ENCODE peak calls at places on chromosomes 12 and 14, in ten cellular contexts. O is astrocyte of the spinal cord, N is pancreas, B is stomach, C is brain microvascular endothelial cell, X is K562, V is right atrium auricular region, S is WTC11, Q is WERI-Rb-1, I is choroid plexus epithelial cell. D is an unnamed sample.

GRCh38 chr14:88995437-88996198 is 171.2 kb downstream of the TTC8 start:
- DNase-seq in O (peak; percentile 45), C (no peak), N (no peak), B (no peak), Q (no peak), X (no peak), S (no peak), V (no peak), I (peak; percentile 65), D (no peak)

GRCh38 chr12:21453312-21453852 is 15.9 kb downstream of the PYROXD1 start:
- DNase-seq in V (no peak), Q (no peak), B (no peak), O (no peak), X (no peak), I (no peak), C (no peak), N (no peak), S (no peak), D (no peak)

GRCh38 chr14:85762523-85762922 is 232.6 kb downstream of the FLRT2 start:
- DNase-seq in I (no peak), B (no peak), X (no peak), Q (no peak), S (no peak), O (no peak), V (no peak), C (no peak), N (no peak), D (no peak)

GRCh38 chr12:15726029-15726756 is 63.0 kb downstream of the EPS8 start:
- DNase-seq in Q (peak; percentile 37), C (no peak), I (peak; percentile 51), B (no peak), N (no peak), X (no peak), V (no peak), O (no peak), S (no peak), D (no peak)

GRCh38 chr14:96792581-96792980 is 4.6 kb upstream of the VRK1 start:
- DNase-seq in B (no peak), N (no peak), V (no peak), O (no peak), C (no peak), I (no peak), X (no peak), S (no peak), Q (no peak), D (no peak)

GRCh38 chr12:51636581-51636980 is 45.5 kb downstream of the SCN8A start:
- DNase-seq in X (no peak), O (no peak), V (no peak), Q (no peak), I (no peak), S (no peak), C (no peak), B (no peak), N (no peak), D (no peak)

GRCh38 chr14:105124837-105125222 is 43.7 kb downstream of the JAG2 start:
- DNase-seq in B (no peak), S (no peak), I (no peak), O (no peak), X (no peak), V (no peak), N (no peak), C (no peak), Q (no peak), D (peak; percentile 42)

GRCh38 chr14:104271394-104271793 is 133.0 kb downstream of the KIF26A start:
- DNase-seq in S (no peak), B (no peak), N (no peak), I (peak; percentile 8), C (no peak), O (no peak), V (no peak), Q (no peak), X (no peak), D (no peak)

GRCh38 chr12:64931981-64932380 is 107.5 kb downstream of the TBC1D30 start:
- DNase-seq in C (no peak), B (no peak), N (no peak), I (no peak), O (no peak), Q (no peak), S (no peak), V (no peak), X (no peak), D (no peak)

GRCh38 chr14:30017370-30017993 is 89.8 kb upstream of the PRKD1 start:
- DNase-seq in C (no peak), S (no peak), X (no peak), Q (no peak), I (no peak), B (no peak), V (no peak), O (no peak), N (no peak), D (no peak)

GRCh38 chr14:20652996-20653975 is 11.8 kb upstream of the OR6S1 start:
- DNase-seq in I (peak; percentile 62), X (peak; percentile 22), C (peak; percentile 88), N (peak; percentile 52), V (peak; percentile 36), B (no peak), Q (no peak), S (peak; percentile 91), O (peak; percentile 42), D (no peak)

GRCh38 chr14:65496178-65496993 is 83.9 kb downstream of the FUT8 start:
- DNase-seq in Q (no peak), S (no peak), C (no peak), X (no peak), I (peak; percentile 36), B (no peak), V (no peak), O (peak; percentile 27), N (no peak), D (no peak)

GRCh38 chr12:2052861-2053674 is at the start of gene CACNA1C:
- DNase-seq in B (peak; percentile 34), C (no peak), X (no peak), V (no peak), Q (peak; percentile 67), S (peak; percentile 71), I (peak; percentile 66), N (peak; percentile 18), O (peak; percentile 52), D (peak; percentile 91)

GRCh38 chr12:26523708-26524150 is 309.3 kb downstream of the ITPR2 start:
- DNase-seq in O (peak; percentile 87), S (no peak), V (peak; percentile 97), X (no peak), C (peak; percentile 67), Q (no peak), B (peak; percentile 93), N (peak; percentile 97), I (peak; percentile 99), D (no peak)

GRCh38 chr12:19959353-19959752 is 409.0 kb upstream of the PDE3A start:
- DNase-seq in S (no peak), V (no peak), N (no peak), O (no peak), B (no peak), Q (no peak), X (no peak), I (no peak), C (no peak), D (no peak)

GRCh38 chr12:90163975-90164374 is 455.3 kb upstream of the ATP2B1 start:
- DNase-seq in S (peak; percentile 23), C (no peak), X (no peak), I (no peak), Q (peak; percentile 27), B (no peak), N (no peak), V (no peak), O (no peak), D (no peak)
- TF ChIP-seq CTCF in S (no peak), C (peak; percentile 20), X (no peak), I (no peak), Q (no peak), B (no peak), N (no peak), V (no peak), O (no peak), D (no peak)

GRCh38 chr12:29157486-29157946 is 8.4 kb downstream of the FAR2 start:
- DNase-seq in S (no peak), C (peak; percentile 69), X (no peak), O (peak; percentile 83), B (no peak), I (peak; percentile 82), V (no peak), Q (no peak), N (no peak), D (no peak)
- TF ChIP-seq CTCF in S (no peak), C (no peak), X (no peak), O (no peak), B (no peak), I (no peak), V (no peak), Q (no peak), N (no peak), D (no peak)

DNA sequence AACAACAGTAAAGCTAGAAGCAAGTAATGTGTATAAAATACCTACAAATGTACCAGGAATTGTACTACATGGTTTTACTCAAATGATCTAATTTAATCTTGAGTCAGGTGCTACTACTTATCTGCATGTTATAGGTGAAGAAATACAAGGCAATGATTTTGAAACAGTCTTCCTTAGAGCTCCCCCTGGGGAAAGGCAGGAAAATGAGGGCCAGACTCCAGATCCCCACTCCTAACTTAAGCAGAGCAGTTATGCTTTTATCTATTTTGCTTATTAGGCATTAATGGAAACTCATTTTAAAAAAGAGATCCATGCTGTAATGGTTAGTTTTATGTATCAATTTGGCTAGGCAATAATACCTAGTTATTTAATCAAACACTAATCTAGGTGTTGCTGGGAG is 109.3 kb upstream of the CPSF6 start:
- DNase-seq in B (no peak), C (no peak), O (no peak), V (no peak), I (peak; percentile 41), S (no peak), X (no peak), Q (no peak), N (no peak), D (no peak)
- TF ChIP-seq CTCF in B (no peak), C (no peak), O (no peak), V (no peak), I (peak; percentile 45), S (no peak), X (no peak), Q (no peak), N (no peak), D (no peak)

GRCh38 chr12:5565933-5566632 is 134.2 kb downstream of the NTF3 start:
- DNase-seq in I (no peak), V (no peak), S (no peak), O (no peak), B (no peak), X (no peak), Q (no peak), N (no peak), C (no peak), D (peak; percentile 56)
- TF ChIP-seq CTCF in I (no peak), V (no peak), S (no peak), O (no peak), B (no peak), X (no peak), Q (no peak), N (no peak), C (peak; percentile 7), D (no peak)

D was measured in osteocyte.